ENCODE peak calls at places on chromosome 3, in seven cellular contexts. F is A549, D is NCI-H345, K is left lung, P is WTC11, A is IMR-90, V is kidney epithelial cell. J is an unnamed sample.

GRCh38 chr3:120684896-120685295 is 2.9 kb upstream of the HGD start:
- DNase-seq in F (no peak), D (no peak), K (no peak), P (no peak), A (no peak), V (no peak), J (no peak)

GRCh38 chr3:195181781-195182469 is 89.0 kb downstream of the XXYLT1 start:
- DNase-seq in F (no peak), D (no peak), K (no peak), P (no peak), A (no peak), V (no peak), J (no peak)

GRCh38 chr3:57851304-57851703 is 95.2 kb downstream of the SLMAP start:
- DNase-seq in F (no peak), D (no peak), K (no peak), P (no peak), A (no peak), V (no peak), J (no peak)

GRCh38 chr3:12135029-12135634 is 23.6 kb downstream of the TIMP4 start:
- DNase-seq in F (peak), D (no peak), K (peak), P (peak), A (peak), V (no peak), J (peak)

GRCh38 chr3:36919439-36920160 is 25.3 kb downstream of the TRANK1 start:
- DNase-seq in F (peak), D (no peak), K (no peak), P (no peak), A (no peak), V (no peak), J (no peak)

GRCh38 chr3:132135628-132136333 is 101.0 kb upstream of the CPNE4 start:
- DNase-seq in F (peak), D (no peak), K (no peak), P (no peak), A (peak), V (peak), J (no peak)

GRCh38 chr3:66485291-66485968 is 15.4 kb downstream of the LRIG1 start:
- DNase-seq in F (no peak), D (no peak), K (no peak), P (no peak), A (peak), V (no peak), J (no peak)

GRCh38 chr3:152269423-152270144 is 855 bp downstream of the MBNL1 start:
- DNase-seq in F (peak), D (peak), K (no peak), P (no peak), A (peak), V (no peak), J (peak)

GRCh38 chr3:129313983-129314756 is 35.5 kb downstream of the HMCES start:
- DNase-seq in F (no peak), D (peak), K (no peak), P (peak), A (peak), V (no peak), J (no peak)